ENCODE peak calls at places on chromosomes 4 and X, in five cellular contexts. D, E, Z, T and F are unnamed samples.

GRCh38 chrX:40281341-40282005 is 183.7 kb upstream of the BCOR start:
- DNase-seq in T (no peak), Z (no peak), D (no peak), E (no peak), F (no peak)

GRCh38 chr4:110962616-110963015 is 339.7 kb upstream of the PITX2 start:
- DNase-seq in T (no peak), E (no peak), D (no peak), Z (no peak), F (no peak)

GRCh38 chrX:74246524-74246923 is 57.5 kb upstream of the ZCCHC13 start:
- DNase-seq in T (no peak), Z (no peak), E (no peak), D (no peak), F (no peak)

GRCh38 chrX:52271212-52271611 is 86.5 kb downstream of the MAGED4 start:
- DNase-seq in E (peak), Z (no peak), D (no peak), T (no peak), F (no peak)

GRCh38 chr4:13289391-13289790 is 194.7 kb downstream of the RAB28 start:
- DNase-seq in D (no peak), E (no peak), T (no peak), Z (no peak), F (no peak)

GRCh38 chr4:87092389-87093141 is 127.9 kb downstream of the KLHL8 start:
- DNase-seq in Z (no peak), T (peak), E (peak), D (peak), F (peak)

GRCh38 chr4:40718571-40718970 is 31.2 kb upstream of the NSUN7 start:
- DNase-seq in D (no peak), Z (no peak), E (peak), T (no peak), F (no peak)

GRCh38 chrX:99184153-99184552 is 1225.9 kb downstream of the PCDH19 start:
- DNase-seq in D (no peak), T (no peak), E (no peak), Z (no peak), F (no peak)

GRCh38 chr4:38930199-38930598 is 62.6 kb downstream of the FAM114A1 start:
- DNase-seq in D (no peak), E (peak), T (no peak), Z (no peak), F (no peak)

GRCh38 chrX:46310815-46311497 is 234.3 kb downstream of the ZNF674 start:
- DNase-seq in Z (no peak), E (no peak), T (no peak), D (no peak), F (no peak)

GRCh38 chr4:151644625-151645024 is 116.2 kb downstream of the GATB start:
- DNase-seq in D (no peak), E (no peak), T (no peak), Z (no peak), F (no peak)

GRCh38 chr4:74389494-74389893 is 24.5 kb downstream of the EREG start:
- DNase-seq in D (no peak), T (no peak), Z (no peak), E (no peak), F (no peak)

GRCh38 chr4:94277539-94277938 is 65.1 kb downstream of the HPGDS start:
- DNase-seq in E (no peak), D (no peak), Z (no peak), T (no peak), F (no peak)

GRCh38 chr4:147924604-147925412 is 192.9 kb downstream of the ARHGAP10 start:
- DNase-seq in Z (no peak), E (peak), T (no peak), D (no peak), F (no peak)

GRCh38 chrX:85109235-85109634 is 105.6 kb downstream of the APOOL start:
- DNase-seq in T (no peak), Z (no peak), D (no peak), E (no peak), F (no peak)

GRCh38 chr4:44354172-44354571 is 94.4 kb downstream of the KCTD8 start:
- DNase-seq in Z (no peak), T (no peak), D (no peak), E (no peak), F (no peak)

GRCh38 chr4:105990933-105991332 is 95.7 kb downstream of the NPNT start:
- DNase-seq in Z (no peak), D (peak), T (peak), E (peak), F (peak)

GRCh38 chr4:109199585-109199984 is 102.9 kb downstream of the COL25A1 start:
- DNase-seq in D (no peak), T (no peak), E (no peak), Z (no peak), F (no peak)

GRCh38 chrX:18360867-18361266 is 6.4 kb upstream of the SCML2 start:
- DNase-seq in T (no peak), E (no peak), D (no peak), Z (no peak), F (no peak)

GRCh38 chr4:76673361-76673760 is 224.6 kb downstream of the SOWAHB start:
- DNase-seq in E (no peak), T (no peak), D (no peak), Z (no peak), F (no peak)

GRCh38 chrX:130688360-130688759 is 214.6 kb downstream of the ENOX2 start:
- DNase-seq in T (no peak), Z (no peak), E (no peak), D (no peak), F (no peak)

GRCh38 chrX:45172890-45173289 is 27.8 kb downstream of the DIPK2B start:
- DNase-seq in T (no peak), D (no peak), E (peak), Z (no peak), F (no peak)

GRCh38 chrX:74251006-74251930 is 52.7 kb upstream of the ZCCHC13 start:
- DNase-seq in T (no peak), Z (no peak), D (no peak), E (peak), F (no peak)

GRCh38 chr4:103853627-103854026 is 133.8 kb upstream of the TACR3 start:
- DNase-seq in Z (no peak), T (no peak), E (peak), D (no peak), F (no peak)

GRCh38 chrX:69036674-69037573 is 128.3 kb downstream of the PJA1 start:
- DNase-seq in Z (no peak), D (no peak), E (no peak), T (peak), F (no peak)

GRCh38 chr4:26425953-26426352 is 64.3 kb downstream of the CCKAR start:
- DNase-seq in Z (no peak), E (no peak), D (no peak), T (no peak), F (no peak)

GRCh38 chrX:42195506-42195905 is 272.2 kb upstream of the CASK start:
- DNase-seq in E (no peak), Z (no peak), T (no peak), D (no peak), F (no peak)

GRCh38 chr4:66688674-66689073 is 856.6 kb downstream of the CENPC start:
- DNase-seq in D (no peak), E (peak), Z (no peak), T (no peak), F (no peak)

GRCh38 chrX:38375888-38376287 is 23.5 kb downstream of the OTC start:
- DNase-seq in E (peak), T (no peak), D (no peak), Z (no peak), F (no peak)

GRCh38 chr4:88791274-88791673 is 93.6 kb upstream of the NAP1L5 start:
- DNase-seq in T (no peak), E (no peak), Z (no peak), D (no peak), F (no peak)
- TF ChIP-seq CTCF in T (no peak), E (no peak), Z (peak), D (peak), F (no peak)

GRCh38 chr4:52234539-52235174 is 183.6 kb downstream of the SPATA18 start:
- DNase-seq in D (no peak), Z (no peak), T (no peak), E (peak), F (no peak)
- TF ChIP-seq CTCF in D (peak), Z (peak), T (no peak), E (peak), F (peak)

DNA sequence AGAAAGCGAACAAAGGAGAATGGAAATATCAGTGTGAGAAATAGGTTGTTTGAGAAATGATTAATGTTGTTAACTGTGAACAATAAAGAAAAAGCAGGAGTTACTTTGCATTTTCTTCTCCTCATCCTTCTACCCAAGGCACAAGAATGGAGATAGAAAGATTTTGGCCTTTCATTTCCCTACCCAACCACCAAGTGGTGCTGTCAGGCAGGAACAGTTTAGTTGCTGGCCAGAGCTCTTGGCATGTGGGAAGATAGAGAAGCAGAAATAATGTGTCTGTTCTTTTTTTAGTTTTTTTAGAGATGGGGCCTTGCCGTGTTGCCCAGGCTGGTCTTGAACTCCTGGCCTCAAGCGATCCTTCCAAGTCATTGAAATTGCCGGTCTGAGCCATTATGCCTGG is 12.8 kb downstream of the HOPX start:
- DNase-seq in T (no peak), D (no peak), Z (no peak), E (no peak), F (no peak)
- TF ChIP-seq CTCF in T (no peak), D (no peak), Z (peak), E (peak), F (no peak)

GRCh38 chr4:7915875-7916242 is 23.8 kb downstream of the AFAP1 start:
- DNase-seq in Z (no peak), D (no peak), E (no peak), T (peak), F (no peak)
- TF ChIP-seq CTCF in Z (peak), D (no peak), E (no peak), T (no peak), F (no peak)

GRCh38 chrX:133698298-133698697 is 283.0 kb upstream of the GPC4 start:
- DNase-seq in D (no peak), E (no peak), Z (no peak), T (no peak), F (no peak)
- TF ChIP-seq CTCF in D (no peak), E (peak), Z (peak), T (no peak), F (no peak)

GRCh38 chrX:132505116-132505515 is 16.3 kb upstream of the MBNL3 start:
- DNase-seq in D (no peak), E (peak), T (no peak), Z (no peak), F (no peak)
- TF ChIP-seq CTCF in D (no peak), E (peak), T (no peak), Z (no peak), F (no peak)

DNA sequence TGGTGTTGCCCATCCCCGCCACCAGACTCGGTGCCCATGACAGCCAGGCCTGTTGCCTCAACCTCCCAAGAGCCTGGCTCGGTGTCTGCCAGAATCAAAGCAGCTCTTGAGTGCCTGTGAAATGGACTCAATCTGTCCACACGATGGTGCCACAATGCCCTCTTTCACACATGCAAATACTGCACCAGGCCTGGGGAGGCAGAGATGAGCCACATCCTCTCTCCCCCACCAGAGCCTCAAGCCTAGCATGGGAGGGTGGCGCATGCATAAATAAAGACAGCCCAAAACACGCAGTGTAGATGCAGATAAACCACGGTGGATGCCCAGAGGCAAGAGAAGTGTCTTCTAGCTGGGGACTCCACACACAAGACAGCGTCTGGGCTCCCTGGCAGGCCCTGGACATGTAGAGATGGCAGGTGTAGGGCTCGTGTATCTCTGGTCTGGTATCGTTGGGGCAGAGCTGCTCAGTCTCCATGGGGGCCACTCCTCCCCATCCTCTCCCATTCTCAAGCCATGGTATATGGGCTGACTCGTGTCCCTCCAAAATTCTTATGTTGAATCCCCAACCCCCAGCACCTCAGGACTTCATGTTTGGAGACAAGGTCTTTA is 65.6 kb downstream of the JAKMIP1 start:
- DNase-seq in T (no peak), D (no peak), Z (no peak), E (no peak), F (no peak)
- TF ChIP-seq CTCF in T (no peak), D (no peak), Z (no peak), E (no peak), F (no peak)

GRCh38 chr4:134905061-134905460 is 703.5 kb upstream of the PABPC4L start:
- DNase-seq in Z (no peak), T (no peak), E (no peak), D (no peak), F (no peak)
- TF ChIP-seq CTCF in Z (peak), T (no peak), E (no peak), D (no peak), F (no peak)

GRCh38 chrX:15854080-15854655 is 445 bp downstream of the AP1S2 start:
- DNase-seq in D (peak), Z (no peak), T (peak), E (peak), F (peak)
- TF ChIP-seq CTCF in D (peak), Z (peak), T (no peak), E (peak), F (no peak)